ENCODE peak calls at places on chromosomes 16 and 17, in four cellular contexts. T, N, L and F are unnamed samples.

GRCh38 chr17:55304171-55304859 is 39.6 kb downstream of the HLF start:
- DNase-seq in T (no peak), N (no peak), L (no peak), F (no peak)

GRCh38 chr16:23847938-23848337 is 12.2 kb downstream of the PRKCB start:
- DNase-seq in N (no peak), L (no peak), T (peak), F (no peak)

GRCh38 chr16:31128711-31129567 is 6.6 kb downstream of the PRSS8 start:
- DNase-seq in N (no peak), L (no peak), T (no peak), F (no peak)

GRCh38 chr17:4165301-4166010 is 22.5 kb downstream of the CYB5D2 start:
- DNase-seq in N (no peak), L (no peak), T (no peak), F (no peak)

GRCh38 chr17:62882878-62883277 is 74.8 kb upstream of the MARCHF10 start:
- DNase-seq in L (no peak), T (no peak), N (peak), F (no peak)

GRCh38 chr17:14069251-14069981 is at the start of gene COX10:
- DNase-seq in T (peak), N (peak), L (peak), F (peak)

GRCh38 chr16:28981517-28981916 is 3.3 kb upstream of the LAT start:
- DNase-seq in T (peak), N (no peak), L (peak), F (no peak)

GRCh38 chr17:83062011-83062817 is 17.2 kb upstream of the METRNL start:
- DNase-seq in T (peak), L (no peak), N (no peak), F (no peak)

GRCh38 chr17:5249615-5250014 is 15.0 kb upstream of the SCIMP start:
- DNase-seq in L (peak), N (peak), T (peak), F (peak)

GRCh38 chr16:3158014-3158497 is 23.2 kb downstream of the ZNF213 start:
- DNase-seq in N (no peak), L (peak), T (peak), F (no peak)

GRCh38 chr17:79983456-79983855 is 52.2 kb downstream of the TBC1D16 start:
- DNase-seq in N (no peak), L (peak), T (no peak), F (no peak)

GRCh38 chr16:88527186-88527936 is 42.8 kb upstream of the ZC3H18 start:
- DNase-seq in L (peak), N (peak), T (peak), F (no peak)

GRCh38 chr16:67736858-67737257 is 17.7 kb upstream of the GFOD2 start:
- DNase-seq in L (no peak), N (no peak), T (no peak), F (no peak)

GRCh38 chr17:13931752-13932477 is 137.4 kb upstream of the COX10 start:
- DNase-seq in N (peak), T (no peak), L (no peak), F (no peak)

GRCh38 chr17:2854662-2855061 is 58.4 kb downstream of the RAP1GAP2 start:
- DNase-seq in N (no peak), L (no peak), T (no peak), F (no peak)

GRCh38 chr16:3065069-3065741 is at the start of gene IL32:
- DNase-seq in L (peak), T (peak), N (peak), F (no peak)

GRCh38 chr17:81097134-81097942 is 62.4 kb downstream of the BAIAP2 start:
- DNase-seq in N (peak), T (peak), L (peak), F (no peak)